ENCODE peak calls at places on chromosomes 2 and 18, in eight cellular contexts. S, D, P, Z, K, T, X and C are unnamed samples.
A peak's percentile ranks its signal among the peaks of the same experiment; 100 is the strongest.

GRCh38 chr2:172195836-172196376 is 93.2 kb upstream of the DLX2 start:
- DNase-seq in S (no peak), D (no peak), P (no peak), Z (no peak), K (no peak), T (no peak), X (no peak), C (no peak)

GRCh38 chr2:169693344-169693743 is 861 bp downstream of the CFAP210 start:
- DNase-seq in S (no peak), D (no peak), P (no peak), Z (peak; percentile 37), K (no peak), T (no peak), X (no peak), C (no peak)

GRCh38 chr2:104702026-104702425 is 151.9 kb upstream of the POU3F3 start:
- DNase-seq in S (no peak), D (no peak), P (no peak), Z (no peak), K (no peak), T (no peak), X (no peak), C (no peak)

GRCh38 chr2:17912266-17912691 is 33.8 kb downstream of the KCNS3 start:
- DNase-seq in S (no peak), D (no peak), P (no peak), Z (no peak), K (no peak), T (no peak), X (no peak), C (no peak)

GRCh38 chr2:208083807-208084206 is 40.5 kb downstream of the CRYGD start:
- DNase-seq in S (no peak), D (no peak), P (no peak), Z (no peak), K (no peak), T (no peak), X (no peak), C (no peak)

GRCh38 chr18:78982186-78982585 is 2.6 kb downstream of the SALL3 start:
- DNase-seq in S (no peak), D (no peak), P (no peak), Z (no peak), K (no peak), T (no peak), X (no peak), C (no peak)

GRCh38 chr2:71830497-71831207 is 317.0 kb downstream of the CYP26B1 start:
- DNase-seq in S (no peak), D (no peak), P (no peak), Z (no peak), K (no peak), T (peak; percentile 27), X (no peak), C (no peak)

GRCh38 chr2:136990316-136990715 is 225.0 kb downstream of the THSD7B start:
- DNase-seq in S (no peak), D (no peak), P (no peak), Z (no peak), K (no peak), T (no peak), X (no peak), C (no peak)

GRCh38 chr2:144426981-144427479 is 92.9 kb downstream of the ZEB2 start:
- DNase-seq in S (peak; percentile 92), D (no peak), P (no peak), Z (no peak), K (no peak), T (peak; percentile 81), X (no peak), C (no peak)

GRCh38 chr2:240920783-240921231 is 14.7 kb downstream of the CROCC2 start:
- DNase-seq in S (no peak), D (peak; percentile 1), P (no peak), Z (no peak), K (no peak), T (peak; percentile 8), X (no peak), C (peak; percentile 58)

GRCh38 chr2:217436386-217436785 is 566.4 kb downstream of the TNS1 start:
- DNase-seq in S (no peak), D (no peak), P (no peak), Z (no peak), K (no peak), T (no peak), X (no peak), C (peak; percentile 74)

GRCh38 chr2:170887496-170888265 is 41.4 kb upstream of the GORASP2 start:
- DNase-seq in S (no peak), D (no peak), P (no peak), Z (no peak), K (no peak), T (no peak), X (no peak), C (no peak)

GRCh38 chr18:63290456-63291200 is 28.9 kb downstream of the BCL2 start:
- DNase-seq in S (no peak), D (peak; percentile 50), P (no peak), Z (peak; percentile 43), K (no peak), T (no peak), X (no peak), C (no peak)

GRCh38 chr2:55888941-55889340 is 34.6 kb downstream of the EFEMP1 start:
- DNase-seq in S (no peak), D (no peak), P (no peak), Z (no peak), K (no peak), T (peak; percentile 71), X (no peak), C (no peak)